ENCODE peak calls at places on chromosomes 12 and 14, in seven cellular contexts. Q is A549, N is K562, I is endothelial cell of umbilical vein, T is mammary epithelial cell, U is lower lobe of right lung, F is PC-3. W is an unnamed sample.

GRCh38 chr12:61188801-61189595 is 1071.2 kb upstream of the USP15 start:
- DNase-seq in Q (no peak), N (no peak), I (no peak), T (no peak), U (no peak), F (no peak), W (no peak)

GRCh38 chr12:124734224-124734788 is 129.4 kb downstream of the SCARB1 start:
- DNase-seq in Q (no peak), N (peak), I (no peak), T (no peak), U (peak), F (no peak), W (no peak)

GRCh38 chr14:71764701-71765347 is 167.4 kb upstream of the RGS6 start:
- DNase-seq in Q (no peak), N (no peak), I (no peak), T (no peak), U (no peak), F (no peak), W (no peak)

GRCh38 chr12:54217774-54218221 is 29.0 kb upstream of the SMUG1 start:
- DNase-seq in Q (no peak), N (no peak), I (no peak), T (no peak), U (no peak), F (no peak), W (no peak)

GRCh38 chr12:87304406-87304805 is 724.8 kb downstream of the C12orf50 start:
- DNase-seq in Q (no peak), N (no peak), I (no peak), T (no peak), U (no peak), F (no peak), W (no peak)

GRCh38 chr12:57491393-57492280 is 3.8 kb downstream of the MARS1 start:
- DNase-seq in Q (peak), N (no peak), I (no peak), T (no peak), U (no peak), F (peak), W (no peak)

GRCh38 chr12:674272-674781 is 11.1 kb upstream of the NINJ2 start:
- DNase-seq in Q (no peak), N (no peak), I (peak), T (no peak), U (no peak), F (peak), W (no peak)

GRCh38 chr14:68145036-68145435 is 325.5 kb downstream of the RAD51B start:
- DNase-seq in Q (no peak), N (no peak), I (peak), T (no peak), U (no peak), F (no peak), W (no peak)

GRCh38 chr12:124545508-124546418 is 21.6 kb downstream of the NCOR2 start:
- DNase-seq in Q (no peak), N (no peak), I (no peak), T (no peak), U (peak), F (no peak), W (no peak)

GRCh38 chr12:95608252-95609033 is 57.2 kb upstream of the USP44 start:
- DNase-seq in Q (peak), N (no peak), I (peak), T (peak), U (peak), F (peak), W (peak)

GRCh38 chr14:53384536-53384935 is 231.4 kb upstream of the DDHD1 start:
- DNase-seq in Q (no peak), N (no peak), I (no peak), T (no peak), U (no peak), F (no peak), W (no peak)

GRCh38 chr12:1804545-1805332 is 15.6 kb upstream of the LRTM2 start:
- DNase-seq in Q (peak), N (peak), I (peak), T (peak), U (peak), F (peak), W (peak)

GRCh38 chr12:75323663-75324062 is 6.5 kb downstream of the CAPS2 start:
- DNase-seq in Q (no peak), N (no peak), I (no peak), T (no peak), U (no peak), F (no peak), W (no peak)

GRCh38 chr14:104956290-104956890 is 21.8 kb downstream of the AHNAK2 start:
- DNase-seq in Q (no peak), N (no peak), I (no peak), T (no peak), U (peak), F (no peak), W (no peak)

DNA sequence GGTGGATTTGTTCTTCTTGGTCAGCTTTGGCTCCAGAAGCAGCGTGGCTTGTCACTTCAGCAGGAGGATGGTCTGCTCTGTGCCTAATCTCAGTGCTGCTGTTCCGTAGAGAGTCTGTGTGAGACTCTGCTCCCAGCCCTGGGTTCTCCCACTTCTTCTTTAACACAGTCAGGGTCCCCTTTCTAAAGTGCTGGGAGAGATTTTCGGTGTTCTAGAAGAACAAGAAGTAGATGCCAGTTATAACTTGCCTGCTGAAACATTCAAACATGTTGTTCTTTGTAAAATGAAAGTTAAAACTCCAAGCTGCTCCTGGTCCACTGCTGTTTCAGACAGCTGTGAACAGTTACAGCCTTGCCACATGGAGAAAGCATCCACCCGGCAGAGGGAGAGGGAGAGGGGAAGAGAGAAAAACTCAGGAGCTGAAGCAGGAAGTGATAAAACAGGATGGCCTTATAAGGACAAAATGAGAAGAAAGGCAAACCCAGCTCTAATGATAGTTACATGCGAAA is 55.2 kb upstream of the CERS5 start:
- DNase-seq in Q (no peak), N (peak), I (peak), T (peak), U (no peak), F (peak), W (peak)
- H3K4me3 ChIP-seq in Q (peak), N (peak), I (peak), T (peak), U (peak), F (peak), W (no peak)

DNA sequence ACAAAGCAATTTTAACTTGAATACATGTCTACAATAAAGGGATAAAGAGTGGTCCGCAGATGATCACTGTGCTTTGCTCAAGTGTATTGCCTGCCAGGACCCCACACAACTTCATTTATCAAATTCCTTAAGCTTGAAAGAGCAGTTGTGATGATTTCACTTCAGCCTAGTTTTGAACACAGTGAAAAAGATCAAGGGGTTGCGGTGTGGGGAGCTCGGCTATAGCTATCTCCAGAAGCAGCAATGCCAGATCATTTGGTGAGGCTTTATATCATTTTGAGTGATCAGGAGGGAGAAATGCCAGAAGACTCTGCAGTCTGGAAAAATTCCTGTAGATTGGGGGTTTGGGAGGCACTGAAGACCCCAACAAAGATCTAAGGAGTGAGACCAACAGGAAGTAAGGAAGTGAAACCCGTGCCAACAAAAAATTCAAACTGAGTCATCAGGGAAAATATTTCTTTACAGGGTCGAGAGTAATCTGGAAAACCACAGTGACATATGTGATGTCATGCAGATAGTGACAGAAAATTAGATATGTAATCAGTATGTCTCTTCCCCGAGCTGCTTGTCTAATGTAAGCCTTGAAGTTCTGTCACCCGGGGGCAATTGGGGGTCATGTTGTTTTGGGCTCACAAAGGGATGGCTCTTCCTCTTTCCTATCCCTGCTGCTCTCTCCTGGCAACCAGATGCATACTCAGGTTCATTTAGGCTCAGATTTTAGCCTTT is 221.8 kb downstream of the MSRB3 start:
- DNase-seq in Q (no peak), N (no peak), I (peak), T (peak), U (no peak), F (peak), W (no peak)
- H3K27ac ChIP-seq in Q (no peak), N (no peak), I (no peak), T (no peak), U (no peak), F (no peak), W (no peak)

GRCh38 chr14:56487090-56487667 is 92.4 kb upstream of the TMEM260 start:
- DNase-seq in Q (peak), N (no peak), I (peak), T (peak), U (no peak), F (peak), W (no peak)
- TF ChIP-seq CTCF in Q (peak), N (peak), I (peak), T (peak), U (peak), F (peak), W (peak)

GRCh38 chr14:63725786-63726185 is 2.1 kb downstream of the SGPP1 start:
- DNase-seq in Q (no peak), N (no peak), I (peak), T (no peak), U (no peak), F (no peak), W (no peak)
- H3K4me3 ChIP-seq in Q (peak), N (peak), I (no peak), T (peak), U (peak), F (peak), W (no peak)

DNA sequence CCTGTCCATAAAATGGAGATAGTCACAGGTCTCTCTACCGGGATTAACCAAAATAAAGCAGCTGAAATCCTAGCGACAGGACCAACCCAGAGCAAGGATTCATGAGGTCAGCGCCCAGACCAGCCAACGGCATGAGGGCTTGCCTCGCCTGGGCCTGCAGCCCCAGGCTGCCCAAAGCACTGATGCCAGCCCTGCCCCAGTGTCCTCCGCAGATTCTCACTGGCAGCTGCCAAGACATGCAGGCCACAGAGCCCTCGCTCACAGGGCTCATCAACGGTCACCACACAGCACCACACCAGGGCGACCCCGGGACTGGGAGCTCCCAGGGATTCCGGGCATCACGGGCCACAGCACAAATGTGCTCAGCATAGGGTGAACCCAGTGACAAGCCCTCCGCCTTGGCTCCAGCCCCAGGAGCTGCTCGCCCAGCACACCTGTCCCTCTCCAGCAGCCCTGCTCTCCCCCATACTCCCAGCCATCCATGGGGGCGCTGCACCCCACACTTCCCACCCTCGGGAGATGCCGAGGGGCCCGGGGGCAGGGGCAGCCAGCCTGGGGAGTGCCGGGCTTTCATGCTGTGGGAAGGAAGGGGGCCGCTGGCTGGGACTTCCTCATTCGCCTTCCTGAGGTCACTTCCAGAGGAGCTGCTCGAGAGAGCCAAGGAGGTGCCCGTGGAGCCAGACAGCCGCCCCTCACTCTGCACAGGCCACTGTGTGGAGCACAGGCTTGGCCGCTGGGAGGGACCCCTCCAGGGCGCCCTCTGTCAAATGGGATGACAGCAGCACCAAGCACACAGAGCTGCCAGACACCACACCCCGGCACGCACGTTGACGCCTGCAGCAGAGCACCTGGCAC is 14.1 kb downstream of the RAB35 start:
- DNase-seq in Q (no peak), N (no peak), I (no peak), T (no peak), U (no peak), F (no peak), W (no peak)
- H3K27ac ChIP-seq in Q (no peak), N (no peak), I (no peak), T (no peak), U (no peak), F (no peak), W (no peak)

DNA sequence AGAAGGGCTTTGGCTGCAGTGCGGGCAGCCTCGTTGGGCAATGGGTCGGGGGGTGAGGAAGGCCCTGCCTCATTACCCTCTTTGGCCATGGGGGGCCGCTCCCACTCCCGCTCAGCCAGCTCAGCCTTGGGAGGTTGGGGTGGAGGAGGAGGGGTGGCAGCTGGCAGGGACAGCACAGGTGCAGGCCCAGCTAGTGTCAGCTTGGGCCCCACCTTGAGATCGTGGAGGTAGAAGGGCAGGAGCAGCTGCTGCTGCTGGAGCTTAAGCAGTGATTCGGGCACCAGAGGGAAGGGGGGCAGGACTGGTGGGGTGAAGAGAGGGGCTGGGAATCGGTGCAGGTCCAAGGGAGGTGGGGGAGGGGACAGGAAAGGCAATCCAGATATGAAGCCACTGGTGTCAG is 26.0 kb downstream of the ZFHX2 start:
- DNase-seq in Q (no peak), N (peak), I (no peak), T (no peak), U (no peak), F (no peak), W (no peak)
- TF ChIP-seq CTCF in Q (no peak), N (no peak), I (no peak), T (no peak), U (no peak), F (no peak), W (no peak)

GRCh38 chr14:90384543-90384911 is 12.3 kb upstream of the CALM1 start:
- DNase-seq in Q (no peak), N (no peak), I (no peak), T (peak), U (no peak), F (peak), W (no peak)
- H3K4me3 ChIP-seq in Q (no peak), N (no peak), I (no peak), T (no peak), U (peak), F (peak), W (no peak)

GRCh38 chr12:55707841-55708694 is at the start of gene ITGA7:
- DNase-seq in Q (peak), N (peak), I (no peak), T (no peak), U (peak), F (peak), W (peak)
- H3K27ac ChIP-seq in Q (peak), N (no peak), I (no peak), T (no peak), U (no peak), F (no peak), W (peak)

GRCh38 chr14:58129208-58129607 is 22.8 kb downstream of the ARMH4 start:
- DNase-seq in Q (peak), N (no peak), I (no peak), T (no peak), U (no peak), F (peak), W (no peak)
- TF ChIP-seq CTCF in Q (peak), N (peak), I (no peak), T (peak), U (no peak), F (peak), W (no peak)